ENCODE peak calls at places on chromosomes 4 and X, in five cellular contexts. P is CD8-positive, alpha-beta memory T cell; S is activated CD4-positive, alpha-beta T cell treated with anti-CD3 and anti-CD28 coated beads, Interleukin-2, amount 50 U/mL, for 24 hours; M is H7; G is substantia nigra. E is an unnamed sample.

GRCh38 chr4:82618321-82618720 is 56.5 kb upstream of the TMEM150C start:
- DNase-seq in M (no peak), G (no peak), S (no peak), P (no peak), E (no peak)

GRCh38 chr4:53633608-53634007 is 42.3 kb upstream of the LNX1 start:
- DNase-seq in G (no peak), S (no peak), P (no peak), M (no peak), E (no peak)

GRCh38 chr4:77035153-77035552 is 40.6 kb downstream of the CCNI start:
- DNase-seq in S (no peak), M (no peak), P (no peak), G (no peak), E (no peak)

GRCh38 chr4:183097251-183098079 is 1.6 kb upstream of the WWC2 start:
- DNase-seq in G (no peak), S (peak; percentile 6), P (peak; percentile 11), M (peak; percentile 75), E (no peak)

GRCh38 chr4:102492531-102493241 is 8.5 kb upstream of the NFKB1 start:
- DNase-seq in M (no peak), G (no peak), S (no peak), P (no peak), E (no peak)

GRCh38 chr4:73053076-73053475 is 16.4 kb downstream of the COX18 start:
- DNase-seq in M (no peak), G (no peak), S (no peak), P (no peak), E (no peak)

GRCh38 chr4:3791910-3792542 is 25.8 kb downstream of the ADRA2C start:
- DNase-seq in S (no peak), G (no peak), M (peak; percentile 95), P (no peak), E (peak; percentile 69)

GRCh38 chr4:118947095-118947494 is 58.4 kb downstream of the SYNPO2 start:
- DNase-seq in S (no peak), M (no peak), G (no peak), P (no peak), E (no peak)

GRCh38 chr4:31104596-31104995 is 384.4 kb downstream of the PCDH7 start:
- DNase-seq in G (no peak), M (no peak), P (no peak), S (no peak), E (no peak)

GRCh38 chr4:99436462-99436861 is 1.3 kb upstream of the ADH7 start:
- DNase-seq in P (no peak), S (no peak), M (no peak), G (no peak), E (no peak)

GRCh38 chr4:121669163-121669550 is 27.6 kb downstream of the ANXA5 start:
- DNase-seq in P (no peak), G (no peak), M (no peak), S (no peak), E (no peak)

GRCh38 chr4:129839687-129840086 is 743.7 kb downstream of the C4orf33 start:
- DNase-seq in P (no peak), M (no peak), G (no peak), S (no peak), E (no peak)

GRCh38 chr4:40924096-40924792 is 174.5 kb downstream of the NSUN7 start:
- DNase-seq in P (peak; percentile 10), S (peak; percentile 61), M (peak; percentile 85), G (peak; percentile 12), E (peak; percentile 42)

GRCh38 chr4:148648599-148648998 is 206.4 kb upstream of the NR3C2 start:
- DNase-seq in P (no peak), S (no peak), G (no peak), M (no peak), E (no peak)

GRCh38 chrX:114675365-114675764 is 91.5 kb downstream of the HTR2C start:
- DNase-seq in M (no peak), S (no peak), G (no peak), P (no peak), E (no peak)

GRCh38 chr4:140049024-140049923 is 104.7 kb downstream of the MAML3 start:
- DNase-seq in M (peak; percentile 25), P (peak; percentile 34), S (no peak), G (no peak), E (peak; percentile 24)

GRCh38 chr4:52157641-52158316 is 106.7 kb downstream of the SPATA18 start:
- DNase-seq in S (no peak), M (no peak), G (no peak), P (no peak), E (no peak)

GRCh38 chrX:79413009-79413408 is 45.9 kb upstream of the ITM2A start:
- DNase-seq in P (peak; percentile 28), S (no peak), M (peak; percentile 4), G (no peak), E (no peak)

GRCh38 chr4:108060164-108060563 is 70.5 kb downstream of the HADH start:
- DNase-seq in M (peak; percentile 62), G (no peak), S (no peak), P (no peak), E (peak; percentile 20)

GRCh38 chrX:17968367-17968766 is 107.3 kb upstream of the RAI2 start:
- DNase-seq in S (no peak), M (no peak), G (no peak), P (no peak), E (no peak)

GRCh38 chrX:149871940-149872339 is 9.0 kb upstream of the MAGEA8 start:
- DNase-seq in G (no peak), M (peak; percentile 61), P (peak; percentile 50), S (no peak), E (peak; percentile 2)

GRCh38 chr4:153394945-153395344 is 50.5 kb downstream of the MND1 start:
- DNase-seq in G (no peak), M (no peak), P (no peak), S (no peak), E (no peak)

GRCh38 chr4:153296424-153296823 is 48.1 kb upstream of the MND1 start:
- DNase-seq in G (no peak), P (no peak), S (no peak), M (peak; percentile 47), E (no peak)

GRCh38 chrX:1380672-1381233 is 11.2 kb downstream of the SLC25A6 start:
- DNase-seq in P (no peak), M (peak; percentile 71), G (no peak), S (no peak), E (no peak)

GRCh38 chr4:126136922-126137781 is 822.4 kb downstream of the FAT4 start:
- DNase-seq in P (no peak), M (no peak), S (no peak), G (no peak), E (no peak)

E was measured in thyroid gland.